ENCODE peak calls at places on chromosome 15, in four cellular contexts. G, K, A and T are unnamed samples.

GRCh38 chr15:23395030-23395692 is 40.6 kb downstream of the GOLGA8S start:
- DNase-seq in G (peak), K (no peak), A (no peak), T (no peak)

GRCh38 chr15:82907350-82907749 is 45.2 kb downstream of the HOMER2 start:
- DNase-seq in G (no peak), K (no peak), A (no peak), T (no peak)

GRCh38 chr15:69482686-69483256 is 30.2 kb downstream of the RPLP1 start:
- DNase-seq in G (no peak), K (no peak), A (no peak), T (no peak)

GRCh38 chr15:75891895-75892294 is 11.8 kb upstream of the FBXO22 start:
- DNase-seq in G (peak), K (no peak), A (no peak), T (no peak)

GRCh38 chr15:92612891-92613290 is 42.7 kb downstream of the FAM174B start:
- DNase-seq in G (no peak), K (no peak), A (no peak), T (no peak)

GRCh38 chr15:74307827-74308642 is 59.4 kb downstream of the CYP11A1 start:
- DNase-seq in G (peak), K (peak), A (peak), T (peak)

GRCh38 chr15:76973362-76973743 is 21.6 kb upstream of the PSTPIP1 start:
- DNase-seq in G (peak), K (peak), A (peak), T (no peak)

GRCh38 chr15:40421246-40422157 is 15.9 kb downstream of the IVD start:
- DNase-seq in G (peak), K (peak), A (peak), T (no peak)

GRCh38 chr15:28096720-28097431 is 2.2 kb downstream of the OCA2 start:
- DNase-seq in G (peak), K (peak), A (no peak), T (no peak)

GRCh38 chr15:72835289-72835890 is 51.8 kb upstream of the ADPGK start:
- DNase-seq in G (peak), K (peak), A (no peak), T (no peak)

GRCh38 chr15:42707068-42707467 is 29.9 kb downstream of the CDAN1 start:
- DNase-seq in G (peak), K (no peak), A (no peak), T (no peak)

GRCh38 chr15:69557340-69558137 is 104.9 kb downstream of the RPLP1 start:
- DNase-seq in G (peak), K (no peak), A (no peak), T (no peak)

GRCh38 chr15:63089260-63090043 is 32.2 kb upstream of the LACTB start:
- DNase-seq in G (peak), K (no peak), A (no peak), T (no peak)

GRCh38 chr15:27734785-27735495 is 364.2 kb downstream of the OCA2 start:
- DNase-seq in G (no peak), K (no peak), A (no peak), T (no peak)

GRCh38 chr15:23835944-23836343 is 148.8 kb upstream of the NDN start:
- DNase-seq in G (no peak), K (no peak), A (no peak), T (no peak)

GRCh38 chr15:80925597-80926059 is 64.0 kb downstream of the MESD start:
- DNase-seq in G (no peak), K (no peak), A (no peak), T (no peak)

GRCh38 chr15:91263632-91264477 is 163.8 kb downstream of the SV2B start:
- DNase-seq in G (peak), K (no peak), A (no peak), T (no peak)

GRCh38 chr15:85773249-85773648 is 21.5 kb downstream of the KLHL25 start:
- DNase-seq in G (no peak), K (no peak), A (no peak), T (no peak)

GRCh38 chr15:80309769-80310384 is 57.9 kb upstream of the CTXND1 start:
- DNase-seq in G (peak), K (no peak), A (peak), T (no peak)

GRCh38 chr15:75992897-75993296 is 19.3 kb downstream of the NRG4 start:
- DNase-seq in G (no peak), K (no peak), A (no peak), T (no peak)

GRCh38 chr15:92952451-92952850 is 52.3 kb downstream of the CHD2 start:
- DNase-seq in G (no peak), K (no peak), A (no peak), T (no peak)

GRCh38 chr15:32730677-32731654 is 13.2 kb downstream of the GREM1 start:
- DNase-seq in G (peak), K (peak), A (peak), T (no peak)

GRCh38 chr15:92069308-92070244 is 216.1 kb downstream of the SLCO3A1 start:
- DNase-seq in G (peak), K (no peak), A (no peak), T (no peak)

GRCh38 chr15:90001062-90001682 is at the start of gene ZNF710:
- DNase-seq in G (peak), K (peak), A (peak), T (no peak)

GRCh38 chr15:100448481-100448880 is 80.3 kb downstream of the CERS3 start:
- DNase-seq in G (no peak), K (no peak), A (no peak), T (no peak)

GRCh38 chr15:69149803-69150202 is 10.6 kb upstream of the GLCE start:
- DNase-seq in G (no peak), K (no peak), A (no peak), T (no peak)

GRCh38 chr15:90046846-90047481 is 45.8 kb downstream of the ZNF710 start:
- DNase-seq in G (no peak), K (no peak), A (no peak), T (no peak)

GRCh38 chr15:84911879-84912660 is 27.6 kb downstream of the SLC28A1 start:
- DNase-seq in G (peak), K (no peak), A (no peak), T (no peak)

GRCh38 chr15:78873796-78874761 is 1.4 kb downstream of the MORF4L1 start:
- DNase-seq in G (peak), K (no peak), A (no peak), T (no peak)

DNA sequence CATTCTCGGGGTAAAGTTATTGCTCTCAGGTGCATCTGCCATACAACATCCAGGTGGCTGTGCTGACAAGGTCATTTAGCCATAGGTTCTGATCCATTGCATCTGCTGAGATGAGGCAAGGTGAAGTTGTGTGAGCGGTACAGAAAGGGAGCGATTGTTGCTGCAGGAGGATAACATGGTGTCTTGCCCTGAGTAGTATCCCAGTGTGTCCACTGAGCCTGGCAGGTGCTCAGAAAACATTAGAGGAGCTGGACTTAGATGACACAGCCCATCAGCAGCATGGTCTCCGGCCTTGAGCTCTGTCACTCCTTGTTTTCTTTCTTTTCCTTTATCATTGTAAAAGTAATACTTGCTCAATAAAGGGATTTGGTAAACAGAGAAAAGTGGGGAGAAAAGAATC is 161.1 kb upstream of the ATP10A start:
- DNase-seq in G (no peak), K (no peak), A (no peak), T (no peak)
- H3K4me3 ChIP-seq in G (no peak), K (no peak), A (no peak), T (no peak)

DNA sequence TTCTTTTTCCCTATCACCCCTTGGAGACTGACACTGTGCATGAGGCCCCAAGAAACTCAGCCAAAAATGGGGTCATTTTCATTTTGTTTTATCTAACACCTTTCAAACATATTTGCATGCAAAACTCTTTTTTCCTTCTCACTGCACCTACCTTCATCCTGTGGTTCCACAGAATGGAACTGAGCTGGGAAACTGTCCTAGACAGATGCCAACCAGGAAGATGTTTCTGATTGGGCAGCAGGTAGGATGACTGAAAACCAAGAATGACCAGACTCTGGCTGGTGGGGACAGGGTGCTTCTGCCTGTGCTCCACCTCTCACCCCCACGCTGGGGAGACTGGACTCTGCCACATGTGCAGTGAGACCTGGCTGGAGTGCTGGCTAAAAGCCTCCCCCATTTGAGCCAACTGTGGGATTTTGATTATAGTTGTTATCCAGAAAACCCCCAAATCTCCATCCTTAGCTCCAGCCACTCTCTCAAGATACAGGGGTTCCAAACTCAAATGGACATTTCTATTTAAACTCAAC is 5.2 kb downstream of the PPIB start:
- DNase-seq in G (no peak), K (no peak), A (no peak), T (no peak)
- H3K9ac ChIP-seq in G (no peak), K (no peak), A (no peak), T (no peak)

GRCh38 chr15:45114751-45115085 is 592 bp downstream of the DUOXA2 start:
- DNase-seq in G (no peak), K (no peak), A (no peak), T (no peak)
- H3K4me3 ChIP-seq in G (no peak), K (no peak), A (no peak), T (no peak)

DNA sequence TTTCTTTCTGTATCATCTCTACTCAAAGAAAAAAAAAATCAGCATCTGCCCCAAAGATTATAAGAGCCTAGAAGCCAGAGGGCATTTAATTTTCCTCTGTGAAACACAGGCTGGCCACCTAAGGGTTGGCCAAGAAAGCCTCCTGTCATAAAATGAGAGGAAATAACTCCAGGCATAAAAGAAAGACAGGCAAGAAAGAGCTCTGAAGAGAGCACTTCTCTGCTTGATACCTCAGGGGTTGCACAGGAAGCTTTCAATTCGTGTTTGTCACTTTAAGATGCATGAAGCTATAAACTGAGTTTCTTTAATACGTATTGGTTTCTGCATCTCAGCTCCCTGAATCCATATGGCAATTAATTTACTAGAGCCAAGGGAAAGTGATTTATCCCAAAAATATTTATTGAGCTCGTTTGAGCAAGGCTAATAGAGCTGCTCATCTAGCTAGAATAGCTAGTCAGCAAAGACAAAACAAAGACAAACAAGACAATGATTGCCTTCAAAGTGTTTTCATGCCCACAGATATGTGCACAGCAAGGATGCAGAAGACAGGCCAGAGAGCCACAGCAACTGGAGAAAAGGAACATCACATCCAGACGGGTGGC is 35.5 kb downstream of the ATP8B4 start:
- DNase-seq in G (peak), K (no peak), A (no peak), T (no peak)
- H3K9ac ChIP-seq in G (no peak), K (no peak), A (no peak), T (no peak)

GRCh38 chr15:99172989-99173388 is 68.1 kb downstream of the SYNM start:
- DNase-seq in G (no peak), K (no peak), A (no peak), T (no peak)

GRCh38 chr15:99177679-99178078 is 71.7 kb downstream of the TTC23 start:
- DNase-seq in G (peak), K (no peak), A (no peak), T (no peak)

GRCh38 chr15:99174567-99174966 is 69.7 kb downstream of the SYNM start:
- DNase-seq in G (no peak), K (no peak), A (no peak), T (no peak)

GRCh38 chr15:99176757-99177156 is 71.9 kb downstream of the SYNM start:
- DNase-seq in G (peak), K (no peak), A (no peak), T (no peak)

GRCh38 chr15:99174989-99175388 is 70.1 kb downstream of the SYNM start:
- DNase-seq in G (no peak), K (no peak), A (no peak), T (no peak)
- H3K4me3 ChIP-seq in G (no peak), K (no peak), A (no peak), T (no peak)

GRCh38 chr15:51172190-51172589 is 77.5 kb upstream of the TNFAIP8L3 start:
- DNase-seq in G (peak), K (no peak), A (no peak), T (no peak)
- H3K9ac ChIP-seq in G (peak), K (no peak), A (no peak), T (no peak)